ENCODE peak calls at places on chromosomes 3 and 15, in nine cellular contexts. One of them, this sample, is unnamed.

GRCh38 chr3:149898771-149899170 is 71.9 kb downstream of the PFN2 start:
- DNase-seq in mesendoderm: peak; percentile 13
- DNase-seq in RWPE1: no peak
- DNase-seq in mammary epithelial cell: no peak
- DNase-seq in hepatocyte: peak; percentile 5
- DNase-seq in SJCRH30: no peak
- DNase-seq in tibial nerve: no peak
- DNase-seq in astrocyte: peak; percentile 85
- DNase-seq in foreskin keratinocyte: no peak
- DNase-seq in this sample: no peak

GRCh38 chr3:126466886-126467610 is 8.6 kb downstream of the ZXDC start:
- DNase-seq in mesendoderm: no peak
- DNase-seq in RWPE1: no peak
- DNase-seq in mammary epithelial cell: no peak
- DNase-seq in hepatocyte: no peak
- DNase-seq in SJCRH30: no peak
- DNase-seq in tibial nerve: no peak
- DNase-seq in astrocyte: no peak
- DNase-seq in foreskin keratinocyte: no peak
- DNase-seq in this sample: no peak

GRCh38 chr3:146100825-146101444 is 60.0 kb downstream of the PLOD2 start:
- DNase-seq in mesendoderm: no peak
- DNase-seq in RWPE1: no peak
- DNase-seq in mammary epithelial cell: no peak
- DNase-seq in hepatocyte: no peak
- DNase-seq in SJCRH30: no peak
- DNase-seq in tibial nerve: no peak
- DNase-seq in astrocyte: no peak
- DNase-seq in foreskin keratinocyte: no peak
- DNase-seq in this sample: no peak

GRCh38 chr15:74845208-74845568 is 2.2 kb upstream of the ULK3 start:
- DNase-seq in mesendoderm: no peak
- DNase-seq in RWPE1: no peak
- DNase-seq in mammary epithelial cell: no peak
- DNase-seq in hepatocyte: no peak
- DNase-seq in SJCRH30: no peak
- DNase-seq in tibial nerve: no peak
- DNase-seq in astrocyte: no peak
- DNase-seq in foreskin keratinocyte: no peak
- DNase-seq in this sample: no peak

GRCh38 chr15:79985571-79985970 is 14.6 kb upstream of the BCL2A1 start:
- DNase-seq in mesendoderm: no peak
- DNase-seq in RWPE1: no peak
- DNase-seq in mammary epithelial cell: no peak
- DNase-seq in hepatocyte: no peak
- DNase-seq in SJCRH30: no peak
- DNase-seq in tibial nerve: no peak
- DNase-seq in astrocyte: no peak
- DNase-seq in foreskin keratinocyte: no peak
- DNase-seq in this sample: no peak

GRCh38 chr15:45401665-45402161 is 23.4 kb upstream of the GATM start:
- DNase-seq in mesendoderm: no peak
- DNase-seq in RWPE1: no peak
- DNase-seq in mammary epithelial cell: no peak
- DNase-seq in hepatocyte: no peak
- DNase-seq in SJCRH30: no peak
- DNase-seq in tibial nerve: no peak
- DNase-seq in astrocyte: no peak
- DNase-seq in foreskin keratinocyte: no peak
- DNase-seq in this sample: no peak

GRCh38 chr3:52130966-52131637 is 23.1 kb downstream of the POC1A start:
- DNase-seq in mesendoderm: no peak
- DNase-seq in RWPE1: no peak
- DNase-seq in mammary epithelial cell: no peak
- DNase-seq in hepatocyte: no peak
- DNase-seq in SJCRH30: no peak
- DNase-seq in tibial nerve: no peak
- DNase-seq in astrocyte: no peak
- DNase-seq in foreskin keratinocyte: no peak
- DNase-seq in this sample: no peak

GRCh38 chr3:139934557-139935070 is 371 bp upstream of the CLSTN2 start:
- DNase-seq in mesendoderm: peak; percentile 92
- DNase-seq in RWPE1: no peak
- DNase-seq in mammary epithelial cell: peak; percentile 14
- DNase-seq in hepatocyte: peak; percentile 81
- DNase-seq in SJCRH30: peak; percentile 84
- DNase-seq in tibial nerve: no peak
- DNase-seq in astrocyte: peak; percentile 40
- DNase-seq in foreskin keratinocyte: no peak
- DNase-seq in this sample: no peak

GRCh38 chr15:87672309-87672897 is 584.1 kb downstream of the NTRK3 start:
- DNase-seq in mesendoderm: peak; percentile 51
- DNase-seq in RWPE1: peak; percentile 9
- DNase-seq in mammary epithelial cell: peak; percentile 29
- DNase-seq in hepatocyte: peak; percentile 50
- DNase-seq in SJCRH30: peak; percentile 67
- DNase-seq in tibial nerve: no peak
- DNase-seq in astrocyte: peak; percentile 22
- DNase-seq in foreskin keratinocyte: no peak
- DNase-seq in this sample: no peak

GRCh38 chr3:23810342-23811116 is 4.8 kb downstream of the UBE2E1 start:
- DNase-seq in mesendoderm: peak; percentile 95
- DNase-seq in RWPE1: no peak
- DNase-seq in mammary epithelial cell: peak; percentile 19
- DNase-seq in hepatocyte: peak; percentile 74
- DNase-seq in SJCRH30: peak; percentile 71
- DNase-seq in tibial nerve: peak; percentile 18
- DNase-seq in astrocyte: peak; percentile 20
- DNase-seq in foreskin keratinocyte: no peak
- DNase-seq in this sample: no peak

GRCh38 chr3:76107935-76108570 is 322.7 kb upstream of the ZNF717 start:
- DNase-seq in mesendoderm: peak; percentile 24
- DNase-seq in RWPE1: peak; percentile 38
- DNase-seq in mammary epithelial cell: peak; percentile 27
- DNase-seq in hepatocyte: peak; percentile 42
- DNase-seq in SJCRH30: peak; percentile 48
- DNase-seq in tibial nerve: no peak
- DNase-seq in astrocyte: peak; percentile 24
- DNase-seq in foreskin keratinocyte: no peak
- DNase-seq in this sample: peak; percentile 5

GRCh38 chr15:34039506-34040123 is 611 bp upstream of the AVEN start:
- DNase-seq in mesendoderm: peak; percentile 9
- DNase-seq in RWPE1: no peak
- DNase-seq in mammary epithelial cell: peak; percentile 28
- DNase-seq in hepatocyte: no peak
- DNase-seq in SJCRH30: peak; percentile 30
- DNase-seq in tibial nerve: no peak
- DNase-seq in astrocyte: no peak
- DNase-seq in foreskin keratinocyte: no peak
- DNase-seq in this sample: no peak

GRCh38 chr3:132625613-132626012 is 28.5 kb downstream of the ACKR4 start:
- DNase-seq in mesendoderm: no peak
- DNase-seq in RWPE1: no peak
- DNase-seq in mammary epithelial cell: no peak
- DNase-seq in hepatocyte: no peak
- DNase-seq in SJCRH30: no peak
- DNase-seq in tibial nerve: no peak
- DNase-seq in astrocyte: no peak
- DNase-seq in foreskin keratinocyte: no peak
- DNase-seq in this sample: no peak

GRCh38 chr15:72511536-72511935 is 37.4 kb downstream of the ARIH1 start:
- DNase-seq in mesendoderm: no peak
- DNase-seq in RWPE1: no peak
- DNase-seq in mammary epithelial cell: no peak
- DNase-seq in hepatocyte: no peak
- DNase-seq in SJCRH30: no peak
- DNase-seq in tibial nerve: no peak
- DNase-seq in astrocyte: peak; percentile 48
- DNase-seq in foreskin keratinocyte: no peak
- DNase-seq in this sample: no peak

GRCh38 chr15:91224750-91225380 is 124.8 kb downstream of the SV2B start:
- DNase-seq in mesendoderm: peak; percentile 71
- DNase-seq in RWPE1: peak; percentile 48
- DNase-seq in mammary epithelial cell: peak; percentile 37
- DNase-seq in hepatocyte: peak; percentile 41
- DNase-seq in SJCRH30: peak; percentile 66
- DNase-seq in tibial nerve: no peak
- DNase-seq in astrocyte: peak; percentile 2
- DNase-seq in foreskin keratinocyte: no peak
- DNase-seq in this sample: no peak

GRCh38 chr15:64502537-64502936 is 42.2 kb downstream of the ZNF609 start:
- DNase-seq in mesendoderm: no peak
- DNase-seq in RWPE1: no peak
- DNase-seq in mammary epithelial cell: no peak
- DNase-seq in hepatocyte: no peak
- DNase-seq in SJCRH30: no peak
- DNase-seq in tibial nerve: no peak
- DNase-seq in astrocyte: no peak
- DNase-seq in foreskin keratinocyte: no peak
- DNase-seq in this sample: no peak

GRCh38 chr15:64500695-64501395 is 40.5 kb downstream of the ZNF609 start:
- DNase-seq in mesendoderm: no peak
- DNase-seq in RWPE1: no peak
- DNase-seq in mammary epithelial cell: no peak
- DNase-seq in hepatocyte: no peak
- DNase-seq in SJCRH30: no peak
- DNase-seq in tibial nerve: no peak
- DNase-seq in astrocyte: no peak
- DNase-seq in foreskin keratinocyte: no peak
- DNase-seq in this sample: no peak

GRCh38 chr15:64503197-64503596 is 42.8 kb downstream of the ZNF609 start:
- DNase-seq in mesendoderm: peak; percentile 55
- DNase-seq in RWPE1: no peak
- DNase-seq in mammary epithelial cell: no peak
- DNase-seq in hepatocyte: no peak
- DNase-seq in SJCRH30: no peak
- DNase-seq in tibial nerve: no peak
- DNase-seq in astrocyte: peak; percentile 55
- DNase-seq in foreskin keratinocyte: no peak
- DNase-seq in this sample: no peak

GRCh38 chr15:64501396-64501716 is 41.0 kb downstream of the ZNF609 start:
- DNase-seq in mesendoderm: no peak
- DNase-seq in RWPE1: no peak
- DNase-seq in mammary epithelial cell: no peak
- DNase-seq in hepatocyte: no peak
- DNase-seq in SJCRH30: no peak
- DNase-seq in tibial nerve: no peak
- DNase-seq in astrocyte: no peak
- DNase-seq in foreskin keratinocyte: no peak
- DNase-seq in this sample: no peak

DNA sequence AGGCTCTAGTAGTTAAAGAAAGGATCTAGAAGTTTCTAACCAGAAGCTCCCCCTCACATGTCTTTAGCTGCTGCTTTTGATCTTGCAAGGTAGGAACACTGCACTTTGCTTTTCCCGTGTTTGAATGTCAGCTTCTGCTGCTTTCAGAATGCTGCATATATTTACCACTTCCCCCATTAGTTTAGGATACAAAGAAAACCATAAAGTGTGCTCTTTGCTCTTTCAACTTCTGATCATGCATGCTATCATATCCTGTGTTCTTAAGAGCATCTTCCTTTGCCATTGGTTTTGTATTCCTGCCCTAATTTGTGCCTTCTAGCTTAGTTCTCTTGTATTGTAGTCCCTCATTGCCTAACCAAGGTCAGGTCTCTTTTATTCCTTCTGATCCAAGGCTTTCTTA is 43.3 kb downstream of the ZNF609 start:
- DNase-seq in mesendoderm: no peak
- DNase-seq in RWPE1: no peak
- DNase-seq in mammary epithelial cell: no peak
- DNase-seq in hepatocyte: no peak
- DNase-seq in SJCRH30: no peak
- DNase-seq in tibial nerve: no peak
- DNase-seq in astrocyte: no peak
- DNase-seq in foreskin keratinocyte: no peak
- DNase-seq in this sample: no peak
- H3K27ac ChIP-seq in mesendoderm: no peak overlapping the region
- H3K27ac ChIP-seq in RWPE1: no peak overlapping the region
- H3K27ac ChIP-seq in mammary epithelial cell: no peak overlapping the region
- H3K27ac ChIP-seq in hepatocyte: peak overlapping the region; percentile 40
- H3K27ac ChIP-seq in SJCRH30: no peak overlapping the region
- H3K27ac ChIP-seq in tibial nerve: no peak overlapping the region
- H3K27ac ChIP-seq in astrocyte: peak overlapping the region; percentile 28
- H3K27ac ChIP-seq in foreskin keratinocyte: no peak overlapping the region
- H3K27ac ChIP-seq in this sample: no peak overlapping the region

GRCh38 chr3:46599590-46599989 is 12.7 kb upstream of the FAM240A start:
- DNase-seq in mesendoderm: no peak
- DNase-seq in RWPE1: no peak
- DNase-seq in mammary epithelial cell: no peak
- DNase-seq in hepatocyte: no peak
- DNase-seq in SJCRH30: no peak
- DNase-seq in tibial nerve: no peak
- DNase-seq in astrocyte: no peak
- DNase-seq in foreskin keratinocyte: no peak
- DNase-seq in this sample: no peak
- H3K27ac ChIP-seq in mesendoderm: no peak overlapping the region
- H3K27ac ChIP-seq in RWPE1: no peak overlapping the region
- H3K27ac ChIP-seq in mammary epithelial cell: no peak overlapping the region
- H3K27ac ChIP-seq in hepatocyte: no peak overlapping the region
- H3K27ac ChIP-seq in SJCRH30: no peak overlapping the region
- H3K27ac ChIP-seq in tibial nerve: no peak overlapping the region
- H3K27ac ChIP-seq in astrocyte: no peak overlapping the region
- H3K27ac ChIP-seq in foreskin keratinocyte: no peak overlapping the region
- H3K27ac ChIP-seq in this sample: no peak overlapping the region

DNA sequence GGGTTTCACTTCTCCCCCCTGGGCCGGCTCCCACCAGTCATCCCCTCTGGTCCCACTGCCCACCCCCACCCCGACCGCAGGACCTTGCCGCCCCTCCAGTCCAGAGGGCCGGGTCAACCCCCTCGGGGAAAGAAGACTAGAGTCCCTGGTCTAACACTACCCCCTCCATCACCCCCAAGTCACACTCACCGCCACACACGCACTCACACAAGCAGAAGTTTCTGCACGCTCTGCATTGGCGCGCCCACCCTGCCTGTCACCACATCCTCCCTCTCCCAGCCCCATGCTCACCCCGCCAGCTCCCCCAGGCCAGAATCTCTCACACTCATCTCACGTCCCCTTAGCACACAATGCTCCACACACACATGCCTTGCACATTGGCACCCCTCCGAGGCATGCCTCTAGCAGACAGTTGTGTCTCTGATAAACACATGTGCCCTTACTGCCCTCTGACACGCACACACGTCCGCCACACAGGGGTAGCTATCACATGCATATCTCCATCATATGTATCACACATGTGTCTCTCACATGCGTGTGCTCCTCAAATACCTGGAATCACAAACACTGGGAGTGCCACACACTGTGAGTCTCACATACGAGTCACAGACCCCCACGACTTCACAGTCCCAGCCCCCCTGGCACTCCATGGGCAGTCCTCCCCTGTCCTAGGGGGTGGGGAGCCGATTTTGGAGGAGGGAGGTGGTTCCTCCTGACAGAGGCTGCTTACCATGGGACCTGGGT is 760 bp downstream of the FBLN2 start:
- DNase-seq in mesendoderm: no peak
- DNase-seq in RWPE1: no peak
- DNase-seq in mammary epithelial cell: no peak
- DNase-seq in hepatocyte: no peak
- DNase-seq in SJCRH30: no peak
- DNase-seq in tibial nerve: no peak
- DNase-seq in astrocyte: no peak
- DNase-seq in foreskin keratinocyte: no peak
- DNase-seq in this sample: no peak
- H3K27ac ChIP-seq in mesendoderm: no peak overlapping the region
- H3K27ac ChIP-seq in RWPE1: peak overlapping the region; percentile 79
- H3K27ac ChIP-seq in mammary epithelial cell: no peak overlapping the region
- H3K27ac ChIP-seq in hepatocyte: no peak overlapping the region
- H3K27ac ChIP-seq in SJCRH30: no peak overlapping the region
- H3K27ac ChIP-seq in tibial nerve: peak overlapping the region; percentile 73
- H3K27ac ChIP-seq in astrocyte: no peak overlapping the region
- H3K27ac ChIP-seq in foreskin keratinocyte: no peak overlapping the region
- H3K27ac ChIP-seq in this sample: no peak overlapping the region

GRCh38 chr3:72018339-72018984 is 233.5 kb upstream of the PROK2 start:
- DNase-seq in mesendoderm: peak; percentile 60
- DNase-seq in RWPE1: no peak
- DNase-seq in mammary epithelial cell: no peak
- DNase-seq in hepatocyte: no peak
- DNase-seq in SJCRH30: no peak
- DNase-seq in tibial nerve: no peak
- DNase-seq in astrocyte: no peak
- DNase-seq in foreskin keratinocyte: no peak
- DNase-seq in this sample: no peak
- H3K27ac ChIP-seq in mesendoderm: peak overlapping the region; percentile 8
- H3K27ac ChIP-seq in RWPE1: no peak overlapping the region
- H3K27ac ChIP-seq in mammary epithelial cell: no peak overlapping the region
- H3K27ac ChIP-seq in hepatocyte: no peak overlapping the region
- H3K27ac ChIP-seq in SJCRH30: no peak overlapping the region
- H3K27ac ChIP-seq in tibial nerve: no peak overlapping the region
- H3K27ac ChIP-seq in astrocyte: no peak overlapping the region
- H3K27ac ChIP-seq in foreskin keratinocyte: no peak overlapping the region
- H3K27ac ChIP-seq in this sample: no peak overlapping the region

This sample was measured in epithelial cell of prostate.